ENCODE peak calls at places on chromosomes 7 and 10, in four cellular contexts. M, B, S and H are unnamed samples.
A peak's percentile ranks its signal among the peaks of the same experiment; 100 is the strongest.

GRCh38 chr10:2207246-2207922 is 470.1 kb upstream of the ADARB2 start:
- DNase-seq in M (no peak), B (no peak), S (peak; percentile 79), H (no peak)

GRCh38 chr7:37193087-37193774 is 255.4 kb downstream of the ELMO1 start:
- DNase-seq in M (no peak), B (no peak), S (no peak), H (no peak)

GRCh38 chr10:86654411-86655172 is at the start of gene OPN4:
- DNase-seq in M (no peak), B (no peak), S (no peak), H (peak; percentile 68)

GRCh38 chr10:96850825-96851224 is 18.7 kb downstream of the LCOR start:
- DNase-seq in M (no peak), B (no peak), S (no peak), H (no peak)

GRCh38 chr7:43834463-43835251 is 34.7 kb downstream of the MRPS24 start:
- DNase-seq in M (no peak), B (no peak), S (no peak), H (no peak)

GRCh38 chr7:154965014-154965413 is 37.9 kb downstream of the PAXIP1 start:
- DNase-seq in M (no peak), B (no peak), S (no peak), H (no peak)

GRCh38 chr7:29360633-29361625 is 166.4 kb downstream of the CHN2 start:
- DNase-seq in M (no peak), B (no peak), S (no peak), H (no peak)

GRCh38 chr10:100370561-100370975 is 23.5 kb downstream of the SCD start:
- DNase-seq in M (no peak), B (peak; percentile 72), S (no peak), H (no peak)

GRCh38 chr7:155699180-155699579 is 54.7 kb downstream of the RBM33 start:
- DNase-seq in M (no peak), B (no peak), S (no peak), H (no peak)

GRCh38 chr10:22477365-22478287 is 132.3 kb downstream of the SPAG6 start:
- DNase-seq in M (no peak), B (no peak), S (no peak), H (no peak)

GRCh38 chr7:156621628-156622027 is 18.9 kb upstream of the RNF32 start:
- DNase-seq in M (no peak), B (no peak), S (no peak), H (no peak)

GRCh38 chr7:24871765-24872164 is 108.2 kb downstream of the OSBPL3 start:
- DNase-seq in M (no peak), B (no peak), S (no peak), H (no peak)

GRCh38 chr7:102469351-102469971 is 4.7 kb downstream of the LRWD1 start:
- DNase-seq in M (no peak), B (no peak), S (no peak), H (peak; percentile 74)

GRCh38 chr10:63713191-63714144 is 192.3 kb downstream of the REEP3 start:
- DNase-seq in M (no peak), B (no peak), S (no peak), H (no peak)

GRCh38 chr7:106031271-106032029 is 68.4 kb downstream of the CDHR3 start:
- DNase-seq in M (no peak), B (no peak), S (no peak), H (no peak)

GRCh38 chr7:129798616-129799349 is 154.0 kb downstream of the UBE2H start:
- DNase-seq in M (no peak), B (no peak), S (no peak), H (peak; percentile 45)

GRCh38 chr7:128869138-128869943 is 6.7 kb downstream of the ATP6V1F start:
- DNase-seq in M (no peak), B (no peak), S (peak; percentile 48), H (peak; percentile 86)

GRCh38 chr7:70694357-70694908 is 437.5 kb upstream of the GALNT17 start:
- DNase-seq in M (no peak), B (no peak), S (no peak), H (no peak)

GRCh38 chr7:157422279-157422678 is 85.5 kb downstream of the DNAJB6 start:
- DNase-seq in M (no peak), B (no peak), S (no peak), H (no peak)

GRCh38 chr10:71596127-71596526 is 123.5 kb downstream of the C10orf105 start:
- DNase-seq in M (no peak), B (no peak), S (no peak), H (no peak)

GRCh38 chr7:157460721-157461120 is 123.9 kb downstream of the DNAJB6 start:
- DNase-seq in M (no peak), B (no peak), S (no peak), H (peak; percentile 30)

GRCh38 chr10:110138197-110138812 is 69.1 kb upstream of the MXI1 start:
- DNase-seq in M (peak; percentile 53), B (peak; percentile 65), S (no peak), H (no peak)

GRCh38 chr10:15197911-15198310 is 29.4 kb upstream of the NMT2 start:
- DNase-seq in M (no peak), B (no peak), S (no peak), H (no peak)

GRCh38 chr10:15201589-15202300 is 33.3 kb upstream of the NMT2 start:
- DNase-seq in M (peak; percentile 33), B (peak; percentile 26), S (no peak), H (no peak)

GRCh38 chr10:15200626-15201025 is 32.1 kb upstream of the NMT2 start:
- DNase-seq in M (peak; percentile 73), B (peak; percentile 90), S (no peak), H (no peak)

GRCh38 chr10:15197276-15197675 is 28.8 kb upstream of the NMT2 start:
- DNase-seq in M (no peak), B (no peak), S (no peak), H (no peak)

GRCh38 chr10:15202639-15203038 is 34.1 kb upstream of the NMT2 start:
- DNase-seq in M (no peak), B (no peak), S (no peak), H (no peak)
- H3K4me1 ChIP-seq in M (peaks cover 36% of the 10 kb centered on the region), B (peaks cover 77% of the 10 kb centered on the region), S (no peaks in the 10 kb centered on the region), H (peaks cover 19% of the 10 kb centered on the region)

GRCh38 chr7:98878365-98879197 is at the start of gene TRRAP:
- DNase-seq in M (peak; percentile 58), B (no peak), S (peak; percentile 96), H (peak; percentile 95)
- TF ChIP-seq POLR2A in M (peak; percentile 34), B (peak; percentile 20), S (peak; percentile 85), H (no peak)

DNA sequence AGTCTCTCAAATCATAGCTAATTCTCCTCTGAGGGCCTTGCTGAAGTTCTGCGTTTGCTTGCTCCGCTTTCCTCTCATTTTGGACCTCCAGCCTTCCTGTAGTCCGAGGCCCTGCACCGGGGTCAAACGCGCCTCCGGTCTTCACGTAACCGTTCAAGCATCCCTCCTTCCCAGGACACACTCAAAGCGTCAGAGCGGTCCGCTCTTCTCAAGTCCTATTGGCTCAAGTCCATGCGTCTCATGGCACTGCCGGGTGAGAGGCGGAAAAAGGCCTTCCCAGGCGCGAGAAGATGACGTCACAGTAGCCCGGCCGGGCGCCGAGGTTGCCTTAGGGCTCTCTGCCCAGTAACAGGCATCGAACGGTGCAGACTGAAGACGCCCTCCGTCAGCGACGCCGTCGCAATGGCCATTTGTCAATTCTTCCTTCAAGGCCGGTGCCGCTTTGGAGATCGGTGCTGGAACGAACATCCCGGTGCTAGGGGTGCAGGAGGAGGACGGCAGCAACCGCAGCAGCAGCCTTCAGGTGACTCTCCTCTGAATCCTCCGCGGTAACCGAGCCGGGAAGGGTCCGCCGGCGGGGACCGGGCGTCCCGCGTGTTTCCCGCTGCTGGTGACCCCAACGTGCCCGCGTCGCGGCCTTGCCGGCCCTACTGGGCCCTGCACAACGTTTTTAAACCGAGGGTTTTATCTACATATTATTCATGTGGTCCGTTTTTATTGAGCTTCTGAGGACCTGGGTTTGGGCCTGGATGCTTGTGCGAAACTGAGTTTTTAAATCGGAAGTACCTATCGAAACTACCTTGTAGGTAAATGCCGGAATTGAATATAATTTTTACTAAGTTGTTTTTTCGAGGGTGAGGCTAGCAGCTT is at the start of gene NUP42:
- DNase-seq in M (peak; percentile 93), B (peak; percentile 99), S (peak; percentile 93), H (peak; percentile 98)
- H3K4me3 ChIP-seq in M (peak within 1 kb of the TSS; percentile 94), B (peak within 1 kb of the TSS; percentile 92), S (peak within 1 kb of the TSS; percentile 82), H (peak within 1 kb of the TSS; percentile 76)

GRCh38 chr10:123883921-123884320 is 7.7 kb downstream of the CPXM2 start:
- DNase-seq in M (no peak), B (no peak), S (no peak), H (no peak)
- H3K4me1 ChIP-seq in M (no peaks in the 10 kb centered on the region), B (no peaks in the 10 kb centered on the region), S (no peaks in the 10 kb centered on the region), H (peaks cover 8% of the 10 kb centered on the region)

GRCh38 chr10:24721254-24722106 is 2.2 kb downstream of the ARHGAP21 start:
- DNase-seq in M (peak; percentile 20), B (no peak), S (peak; percentile 28), H (peak; percentile 78)
- TF ChIP-seq POLR2A in M (no peak), B (no peak), S (no peak), H (no peak)

GRCh38 chr10:89332718-89333281 is 5.0 kb downstream of the IFIT3 start:
- DNase-seq in M (no peak), B (no peak), S (no peak), H (no peak)
- H3K4me3 ChIP-seq in M (no peak overlapping the region), B (no peak overlapping the region), S (no peak overlapping the region), H (peak overlapping the region; percentile 10)

GRCh38 chr7:45027774-45028114 is 27.7 kb downstream of the CCM2 start:
- DNase-seq in M (no peak), B (no peak), S (no peak), H (no peak)
- H3K4me1 ChIP-seq in M (no peaks in the 10 kb centered on the region), B (no peaks in the 10 kb centered on the region), S (peaks cover 9% of the 10 kb centered on the region), H (peaks cover 66% of the 10 kb centered on the region)

GRCh38 chr7:5691536-5692090 is 89.8 kb downstream of the RNF216 start:
- DNase-seq in M (no peak), B (no peak), S (no peak), H (no peak)
- TF ChIP-seq POLR2A in M (no peak), B (no peak), S (no peak), H (no peak)